ENCODE peak calls at places on chromosomes 4 and X, in eight cellular contexts. I, K, A, J, X, Q, L and D are unnamed samples.

GRCh38 chr4:109690690-109691410 is 12.4 kb downstream of the CASP6 start:
- DNase-seq in Q (no peak), K (no peak), A (no peak), L (no peak), J (no peak), I (no peak), X (no peak), D (no peak)

GRCh38 chr4:27010334-27010940 is 149.8 kb downstream of the STIM2 start:
- DNase-seq in Q (peak; percentile 51), L (peak; percentile 87), X (peak; percentile 51), I (no peak), A (peak; percentile 75), K (peak; percentile 53), J (peak; percentile 59), D (no peak)

GRCh38 chr4:35725131-35725530 is 519.2 kb downstream of the ARAP2 start:
- DNase-seq in K (no peak), J (peak; percentile 3), X (no peak), L (no peak), A (no peak), I (no peak), Q (no peak), D (no peak)

GRCh38 chrX:17829526-17829925 is 31.6 kb downstream of the RAI2 start:
- DNase-seq in A (no peak), I (no peak), Q (no peak), J (no peak), L (peak; percentile 59), X (no peak), K (no peak), D (no peak)

GRCh38 chr4:108115168-108115526 is 53.6 kb downstream of the LEF1 start:
- DNase-seq in L (no peak), Q (no peak), X (no peak), A (no peak), I (no peak), K (no peak), J (no peak), D (no peak)

GRCh38 chr4:40984051-40984450 is 230.3 kb downstream of the APBB2 start:
- DNase-seq in A (peak; percentile 21), J (no peak), L (no peak), K (peak; percentile 24), I (no peak), Q (no peak), X (no peak), D (no peak)

GRCh38 chrX:119654112-119654531 is 38.8 kb downstream of the SEPTIN6 start:
- DNase-seq in I (no peak), X (no peak), A (peak; percentile 54), K (peak; percentile 59), L (peak; percentile 32), Q (no peak), J (no peak), D (no peak)

GRCh38 chrX:51804741-51805140 is 61.5 kb downstream of the GSPT2 start:
- DNase-seq in L (no peak), I (no peak), J (peak; percentile 2), K (no peak), Q (no peak), A (no peak), X (no peak), D (no peak)

GRCh38 chr4:41156574-41156973 is 57.8 kb downstream of the APBB2 start:
- DNase-seq in I (no peak), K (no peak), A (peak; percentile 74), L (peak; percentile 53), Q (no peak), J (peak; percentile 77), X (no peak), D (no peak)

GRCh38 chr4:111040904-111041303 is 418.0 kb upstream of the PITX2 start:
- DNase-seq in A (no peak), K (no peak), I (no peak), L (no peak), Q (no peak), X (no peak), J (peak; percentile 17), D (no peak)

GRCh38 chr4:78784255-78784654 is 8.1 kb downstream of the BMP2K start:
- DNase-seq in L (peak; percentile 65), J (no peak), A (peak; percentile 90), Q (no peak), K (no peak), X (no peak), I (no peak), D (no peak)

GRCh38 chr4:40685300-40685699 is 55.6 kb upstream of the RBM47 start:
- DNase-seq in Q (no peak), L (peak; percentile 41), J (peak; percentile 57), X (no peak), I (no peak), K (no peak), A (peak; percentile 73), D (no peak)

GRCh38 chr4:37725718-37726117 is 39.5 kb upstream of the RELL1 start:
- DNase-seq in X (no peak), K (no peak), A (peak; percentile 17), L (no peak), Q (no peak), J (no peak), I (no peak), D (no peak)

GRCh38 chr4:48742412-48742811 is 37.7 kb downstream of the FRYL start:
- DNase-seq in K (no peak), J (no peak), I (no peak), Q (no peak), L (no peak), A (peak; percentile 27), X (no peak), D (no peak)

GRCh38 chrX:130171446-130172126 is at the start of gene RAB33A:
- DNase-seq in Q (no peak), I (peak; percentile 50), A (no peak), L (peak; percentile 26), K (no peak), J (no peak), X (peak; percentile 25), D (no peak)

GRCh38 chr4:37682701-37683401 is 3.3 kb downstream of the RELL1 start:
- DNase-seq in K (no peak), A (no peak), L (no peak), J (peak; percentile 24), X (peak; percentile 32), Q (no peak), I (peak; percentile 36), D (no peak)

GRCh38 chrX:153926863-153927685 is 1.0 kb upstream of the ARHGAP4 start:
- DNase-seq in L (peak; percentile 16), I (peak; percentile 86), Q (peak; percentile 79), K (peak; percentile 86), X (peak; percentile 86), J (no peak), A (peak; percentile 10), D (no peak)

GRCh38 chr4:109434007-109434792 is 585 bp downstream of the SEC24B start:
- DNase-seq in X (peak; percentile 20), A (peak; percentile 18), K (peak; percentile 35), J (peak; percentile 40), L (peak; percentile 22), I (peak; percentile 25), Q (peak; percentile 52), D (peak; percentile 69)

GRCh38 chr4:170391066-170391754 is 301.5 kb upstream of the AADAT start:
- DNase-seq in K (no peak), A (peak; percentile 65), X (no peak), L (no peak), Q (no peak), J (peak; percentile 28), I (no peak), D (no peak)

GRCh38 chrX:68807818-68808217 is 21.0 kb upstream of the EFNB1 start:
- DNase-seq in J (peak; percentile 57), Q (no peak), A (no peak), X (no peak), I (no peak), K (no peak), L (peak; percentile 33), D (no peak)

GRCh38 chr4:120929847-120930246 is 7.3 kb upstream of the PRDM5 start:
- DNase-seq in Q (no peak), K (no peak), X (no peak), I (no peak), J (no peak), L (peak; percentile 22), A (no peak), D (no peak)

GRCh38 chr4:120927758-120928409 is 5.4 kb upstream of the PRDM5 start:
- DNase-seq in J (no peak), L (peak; percentile 19), A (no peak), I (no peak), Q (no peak), K (no peak), X (no peak), D (no peak)

GRCh38 chr4:120924931-120925330 is 2.4 kb upstream of the PRDM5 start:
- DNase-seq in K (no peak), J (no peak), Q (no peak), X (no peak), I (no peak), L (no peak), A (no peak), D (no peak)

GRCh38 chr4:120923201-120923522 is 636 bp upstream of the PRDM5 start:
- DNase-seq in J (no peak), Q (no peak), I (no peak), L (no peak), K (no peak), X (no peak), A (no peak), D (no peak)

DNA sequence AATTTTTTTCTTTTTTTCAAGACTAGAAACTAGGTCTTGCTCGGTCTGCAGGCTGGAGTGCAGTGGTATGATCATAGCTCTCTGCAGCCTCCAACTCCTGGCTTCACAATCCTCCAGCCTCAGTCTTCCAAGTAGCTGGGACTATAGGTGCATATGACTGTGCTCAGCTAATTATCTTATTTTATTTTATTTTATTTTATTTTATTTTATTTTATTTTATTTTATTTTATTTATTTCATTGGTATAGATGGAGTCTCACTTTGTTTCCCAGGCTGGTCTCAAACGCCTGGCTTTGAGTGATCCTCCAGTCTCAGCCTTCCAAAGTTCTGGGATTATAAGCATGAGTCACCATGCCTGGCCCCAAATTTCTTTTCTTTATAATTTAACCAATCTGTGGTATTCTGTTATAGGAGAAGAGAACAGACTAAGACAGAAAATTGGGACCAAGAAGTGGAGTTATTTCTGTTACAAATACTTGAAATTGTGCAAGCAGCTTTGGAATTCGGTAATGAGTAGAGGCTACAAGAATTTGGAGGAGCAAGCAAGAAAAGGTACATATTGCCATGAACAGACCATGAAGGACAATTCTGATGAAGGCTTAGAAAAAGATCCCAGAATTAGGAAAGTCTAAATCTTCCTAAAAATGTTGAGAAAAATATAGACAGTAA is 4.0 kb upstream of the PRDM5 start:
- DNase-seq in K (no peak), J (no peak), L (no peak), X (no peak), I (no peak), A (no peak), Q (no peak), D (no peak)
- TF ChIP-seq CTCF in K (no peak), J (no peak), L (no peak), X (no peak), I (no peak), A (no peak), Q (no peak), D (no peak)

GRCh38 chr4:142404191-142404611 is 441.9 kb downstream of the INPP4B start:
- DNase-seq in I (no peak), L (peak; percentile 71), J (peak; percentile 77), X (no peak), Q (peak; percentile 42), A (peak; percentile 72), K (peak; percentile 52), D (no peak)
- TF ChIP-seq CTCF in I (no peak), L (no peak), J (no peak), X (no peak), Q (no peak), A (no peak), K (no peak), D (no peak)

GRCh38 chr4:7194251-7195137 is 2.2 kb downstream of the SORCS2 start:
- DNase-seq in L (no peak), Q (peak; percentile 74), X (no peak), J (no peak), K (no peak), A (no peak), I (no peak), D (peak; percentile 62)
- TF ChIP-seq CTCF in L (peak; percentile 65), Q (peak; percentile 43), X (no peak), J (no peak), K (no peak), A (peak; percentile 54), I (no peak), D (peak; percentile 63)

GRCh38 chr4:876780-877179 is 50.9 kb upstream of the CPLX1 start:
- DNase-seq in A (no peak), Q (no peak), I (no peak), X (no peak), L (no peak), J (no peak), K (no peak), D (no peak)
- TF ChIP-seq CTCF in A (no peak), Q (no peak), I (no peak), X (no peak), L (no peak), J (peak; percentile 17), K (no peak), D (peak; percentile 52)